ENCODE peak calls at places on chromosomes 6 and 20, in four cellular contexts. S is WTC11, Z is K562, M is GM12878. H is an unnamed sample.

GRCh38 chr20:46230811-46231282 is 77.5 kb downstream of the CDH22 start:
- DNase-seq in S (peak), M (no peak), Z (peak), H (peak)

GRCh38 chr6:110595112-110595511 is 118.7 kb upstream of the SLC22A16 start:
- DNase-seq in S (no peak), M (no peak), Z (no peak), H (no peak)

GRCh38 chr6:35181933-35182612 is 31.7 kb upstream of the SCUBE3 start:
- DNase-seq in M (no peak), Z (no peak), S (peak), H (no peak)

GRCh38 chr6:93164781-93165180 is 254.6 kb downstream of the EPHA7 start:
- DNase-seq in Z (no peak), M (no peak), S (no peak), H (no peak)

GRCh38 chr6:72948153-72948552 is 277.1 kb downstream of the KHDC1L start:
- DNase-seq in M (no peak), Z (no peak), S (no peak), H (no peak)

GRCh38 chr6:160297310-160297709 is 38.7 kb upstream of the SLC22A2 start:
- DNase-seq in M (no peak), Z (no peak), S (peak), H (peak)

GRCh38 chr6:42304313-42304712 is 86.7 kb upstream of the MRPS10 start:
- DNase-seq in Z (no peak), S (no peak), M (no peak), H (no peak)

GRCh38 chr6:153591165-153591564 is 447.9 kb upstream of the OPRM1 start:
- DNase-seq in Z (no peak), S (no peak), M (peak), H (no peak)

GRCh38 chr6:118320652-118321051 is 227.4 kb upstream of the PLN start:
- DNase-seq in M (no peak), S (no peak), Z (no peak), H (no peak)

GRCh38 chr6:45933855-45934254 is 81.8 kb downstream of the CLIC5 start:
- DNase-seq in M (no peak), S (no peak), Z (no peak), H (no peak)

GRCh38 chr6:107110200-107110599 is 5.1 kb downstream of the BEND3 start:
- DNase-seq in M (no peak), Z (peak), S (no peak), H (no peak)
- TF ChIP-seq NR2C2 in M (no peak), Z (no peak), S (no peak), H (no peak)

DNA sequence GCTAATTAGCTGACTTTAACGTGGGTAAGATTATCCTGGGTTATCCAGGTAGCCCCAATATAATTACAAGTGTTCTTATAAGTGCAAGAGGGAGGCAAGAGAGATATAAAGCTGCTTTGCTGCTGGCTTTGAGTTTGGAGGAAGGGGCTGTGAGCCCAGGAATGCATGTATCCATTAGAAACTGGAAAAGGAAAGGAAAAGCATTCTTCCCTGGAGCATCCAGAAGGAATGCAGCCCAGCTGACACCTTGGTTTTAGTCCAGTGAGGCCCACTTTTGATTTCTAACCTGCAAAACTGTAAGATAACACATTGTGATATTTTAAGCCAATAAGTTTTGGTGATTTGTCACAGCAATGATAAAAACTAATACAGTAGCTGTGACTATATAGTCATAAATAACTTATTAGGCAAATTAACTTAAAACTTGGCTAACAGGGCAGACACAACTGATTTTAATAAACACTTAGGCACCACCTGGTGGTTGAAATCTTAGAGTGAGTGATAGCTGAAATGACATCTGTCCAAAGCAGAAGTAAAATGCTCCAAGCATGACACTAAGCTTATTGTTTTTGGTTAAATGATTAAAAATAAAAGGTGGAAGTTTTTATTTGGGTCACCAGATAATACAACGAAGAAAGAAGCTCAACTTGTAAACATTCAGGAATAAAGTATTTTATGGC is 35.6 kb downstream of the ADGRF4 start:
- DNase-seq in Z (peak), M (peak), S (no peak), H (peak)
- TF ChIP-seq NR2C2 in Z (no peak), M (no peak), S (no peak), H (no peak)

GRCh38 chr6:152146385-152146784 is 338.9 kb downstream of the ESR1 start:
- DNase-seq in M (no peak), S (no peak), Z (no peak), H (no peak)
- TF ChIP-seq NR2C2 in M (no peak), S (no peak), Z (no peak), H (no peak)

DNA sequence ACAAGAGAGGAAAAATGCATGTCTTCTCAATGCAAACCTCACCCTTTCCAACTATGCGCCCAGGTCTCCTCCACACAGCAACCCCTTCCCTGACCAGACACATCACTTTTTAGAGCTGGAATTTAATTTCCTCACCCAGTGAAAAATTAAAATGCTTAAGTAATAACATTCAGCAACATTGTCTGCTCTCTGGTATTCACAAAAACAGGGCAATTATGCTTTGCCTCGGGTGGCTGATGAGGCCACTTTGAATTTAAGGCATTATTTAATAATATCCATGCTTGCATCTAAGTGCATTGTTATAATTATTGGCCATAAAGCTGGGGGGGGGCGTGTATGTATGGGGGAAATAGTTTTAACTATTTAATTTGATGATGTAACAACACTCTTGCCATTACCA is 777.8 kb upstream of the NRSN1 start:
- DNase-seq in M (no peak), S (no peak), Z (no peak), H (no peak)
- TF ChIP-seq NR2C2 in M (no peak), S (no peak), Z (no peak), H (no peak)

GRCh38 chr6:155787168-155787567 is 331.5 kb upstream of the NOX3 start:
- DNase-seq in Z (no peak), S (no peak), M (no peak), H (no peak)
- TF ChIP-seq NR2C2 in Z (no peak), S (no peak), M (no peak), H (no peak)

GRCh38 chr6:52877168-52877567 is 32.3 kb downstream of the GSTA3 start:
- DNase-seq in M (no peak), Z (no peak), S (no peak), H (no peak)
- TF ChIP-seq NR2C2 in M (no peak), Z (no peak), S (no peak), H (no peak)

DNA sequence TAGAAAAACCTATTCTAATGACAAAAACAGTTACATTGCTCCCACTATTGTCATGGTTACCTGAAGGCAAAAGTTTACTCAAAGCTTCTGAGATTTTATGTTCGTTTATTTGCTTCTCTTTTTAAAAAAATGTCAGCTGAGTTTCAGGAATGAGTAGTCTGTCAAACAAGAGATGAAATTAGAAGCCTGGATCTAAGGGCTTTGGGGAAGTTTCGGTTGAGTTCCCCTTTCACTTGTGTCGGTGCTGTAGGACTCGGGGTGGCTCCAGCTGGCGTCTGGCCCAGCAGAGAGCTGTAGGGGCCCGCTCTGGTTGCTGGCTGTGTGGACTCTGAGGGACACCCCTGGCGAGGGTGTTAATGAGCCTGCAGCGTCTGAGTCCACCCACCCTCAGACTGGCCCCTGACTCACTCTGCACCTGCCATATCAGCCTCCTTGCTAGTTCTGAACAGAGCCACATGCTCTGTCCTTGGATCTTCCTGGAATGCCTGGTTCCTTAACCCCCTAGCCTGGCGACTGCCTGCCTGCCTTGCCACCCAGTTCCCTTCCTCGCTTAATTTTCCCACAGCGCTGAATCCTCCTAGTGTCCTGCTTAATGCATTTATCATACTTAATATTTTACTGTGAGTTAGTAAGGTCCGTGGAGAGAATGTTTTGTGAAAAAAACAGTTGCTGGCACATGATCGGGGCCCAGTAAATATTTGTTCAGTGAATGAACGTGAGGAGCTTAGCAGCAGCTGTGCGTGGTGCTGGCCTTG is 1.4 kb downstream of the DNAJC5 start:
- DNase-seq in S (no peak), Z (peak), M (no peak), H (peak)
- TF ChIP-seq NR2C2 in S (no peak), Z (no peak), M (no peak), H (peak)

GRCh38 chr6:26604026-26604425 is 7.3 kb downstream of the ABT1 start:
- DNase-seq in Z (no peak), S (no peak), M (no peak), H (no peak)

GRCh38 chr6:26604797-26605196 is 8.0 kb downstream of the ABT1 start:
- DNase-seq in Z (no peak), S (no peak), M (no peak), H (no peak)

GRCh38 chr6:26599591-26599990 is 2.8 kb downstream of the ABT1 start:
- DNase-seq in M (no peak), Z (no peak), S (no peak), H (no peak)

GRCh38 chr6:26600759-26601158 is 4.0 kb downstream of the ABT1 start:
- DNase-seq in M (no peak), Z (no peak), S (no peak), H (no peak)

DNA sequence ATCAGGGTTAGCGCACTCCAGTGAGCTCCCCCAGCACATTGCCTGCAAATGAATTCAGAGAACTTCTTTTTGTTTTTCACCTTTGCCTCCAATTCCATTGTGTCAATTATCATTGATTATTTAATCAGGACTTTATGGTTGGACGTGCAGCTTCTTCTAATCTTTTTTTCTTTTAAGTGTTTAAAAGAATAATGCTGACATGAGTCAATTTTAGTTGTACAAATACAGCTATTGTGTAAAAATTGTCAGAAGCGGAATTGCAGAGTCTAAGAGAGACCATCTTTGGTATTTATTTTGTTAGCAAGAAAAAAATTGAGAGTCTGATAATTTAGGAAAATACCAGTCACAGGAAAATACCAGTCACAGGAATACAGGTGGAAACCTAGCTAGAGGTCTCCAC is 5.5 kb downstream of the ABT1 start:
- DNase-seq in Z (no peak), M (no peak), S (no peak), H (no peak)
- TF ChIP-seq NR2C2 in Z (no peak), M (no peak), S (no peak), H (no peak)

H was measured in HepG2.